ENCODE peak calls at places on chromosomes 13 and 19, in six cellular contexts. C is left cardiac atrium; Q is adipocyte; W is T1000; J is activated T-cell treated with anti-CD3 and anti-CD28 coated beads, Interleukin-2, amount 50 U/mL, for 72 hours; T is lower lobe of right lung. M is an unnamed sample.

GRCh38 chr19:12949363-12950284 is 4.0 kb downstream of the RAD23A start:
- DNase-seq in C (no peak), Q (no peak), W (no peak), J (no peak), T (no peak), M (no peak)

GRCh38 chr19:49114630-49115363 is 627 bp downstream of the LIN7B start:
- DNase-seq in C (peak), Q (peak), W (no peak), J (peak), T (peak), M (peak)

GRCh38 chr13:111228262-111229144 is 91.9 kb upstream of the TEX29 start:
- DNase-seq in C (no peak), Q (no peak), W (no peak), J (no peak), T (no peak), M (no peak)

GRCh38 chr13:94390881-94391280 is 88.6 kb downstream of the DCT start:
- DNase-seq in C (no peak), Q (no peak), W (no peak), J (no peak), T (no peak), M (no peak)

GRCh38 chr13:61170791-61171330 is 244.8 kb downstream of the PCDH20 start:
- DNase-seq in C (peak), Q (no peak), W (no peak), J (no peak), T (no peak), M (peak)

GRCh38 chr13:41767801-41768200 is 193.1 kb downstream of the VWA8 start:
- DNase-seq in C (no peak), Q (peak), W (no peak), J (no peak), T (no peak), M (no peak)

GRCh38 chr19:14746891-14747290 is 31.5 kb downstream of the ADGRE2 start:
- DNase-seq in C (no peak), Q (no peak), W (no peak), J (no peak), T (no peak), M (no peak)

GRCh38 chr19:54158812-54159351 is 639 bp downstream of the LENG1 start:
- DNase-seq in C (no peak), Q (peak), W (no peak), J (peak), T (no peak), M (no peak)

GRCh38 chr19:17331254-17331558 is 3.4 kb downstream of the ANO8 start:
- DNase-seq in C (no peak), Q (no peak), W (no peak), J (no peak), T (no peak), M (no peak)

GRCh38 chr19:57803594-57804325 is 11.0 kb downstream of the ZNF552 start:
- DNase-seq in C (no peak), Q (peak), W (no peak), J (no peak), T (no peak), M (no peak)

GRCh38 chr13:105336706-105337582 is 1198.5 kb downstream of the EFNB2 start:
- DNase-seq in C (no peak), Q (peak), W (no peak), J (no peak), T (peak), M (no peak)

GRCh38 chr13:108760129-108760528 is 130.7 kb downstream of the MYO16 start:
- DNase-seq in C (no peak), Q (no peak), W (no peak), J (no peak), T (no peak), M (no peak)